ENCODE peak calls at places on chromosomes 16 and 17, in four cellular contexts. F, L, G and E are unnamed samples.
A peak's percentile ranks its signal among the peaks of the same experiment; 100 is the strongest.

GRCh38 chr17:42783778-42784138 is 3.3 kb downstream of the WNK4 start:
- DNase-seq in F (no peak), L (no peak), G (no peak), E (no peak)

GRCh38 chr17:10605221-10605783 is 51.8 kb downstream of the MYH3 start:
- DNase-seq in F (no peak), L (no peak), G (no peak), E (no peak)

GRCh38 chr17:680554-680953 is 34.1 kb downstream of the VPS53 start:
- DNase-seq in F (no peak), L (no peak), G (no peak), E (no peak)

GRCh38 chr17:72931163-72931562 is 161.3 kb downstream of the SLC39A11 start:
- DNase-seq in F (no peak), L (no peak), G (no peak), E (no peak)

GRCh38 chr17:80790021-80790765 is 201.4 kb upstream of the CHMP6 start:
- DNase-seq in F (no peak), L (no peak), G (no peak), E (no peak)

GRCh38 chr16:50593410-50594139 is 45.4 kb downstream of the NKD1 start:
- DNase-seq in F (no peak), L (no peak), G (peak; percentile 10), E (peak; percentile 66)

GRCh38 chr17:64150237-64151015 is 20.5 kb upstream of the ERN1 start:
- DNase-seq in F (no peak), L (no peak), G (no peak), E (peak; percentile 38)

GRCh38 chr16:15807603-15808009 is 49.2 kb downstream of the MYH11 start:
- DNase-seq in F (no peak), L (peak; percentile 51), G (no peak), E (no peak)

GRCh38 chr17:67718325-67718941 is 697 bp downstream of the NOL11 start:
- DNase-seq in F (peak; percentile 7), L (no peak), G (no peak), E (peak; percentile 53)

GRCh38 chr17:80678621-80679020 is 134.0 kb downstream of the RPTOR start:
- DNase-seq in F (peak; percentile 17), L (no peak), G (peak; percentile 20), E (no peak)

GRCh38 chr16:85123891-85124635 is 11.8 kb upstream of the CIBAR2 start:
- DNase-seq in F (no peak), L (no peak), G (no peak), E (no peak)

GRCh38 chr17:59366040-59366757 is 34.7 kb downstream of the YPEL2 start:
- DNase-seq in F (no peak), L (no peak), G (no peak), E (no peak)

GRCh38 chr17:36610472-36610871 is 9.1 kb downstream of the MRM1 start:
- DNase-seq in F (no peak), L (no peak), G (no peak), E (no peak)

GRCh38 chr16:65781363-65781762 is 585.1 kb upstream of the CDH5 start:
- DNase-seq in F (no peak), L (no peak), G (no peak), E (no peak)

GRCh38 chr17:382644-383533 is 30.3 kb upstream of the RPH3AL start:
- DNase-seq in F (no peak), L (peak; percentile 41), G (peak; percentile 70), E (no peak)

GRCh38 chr17:55433629-55434422 is 12.2 kb upstream of the MMD start:
- DNase-seq in F (no peak), L (no peak), G (no peak), E (no peak)

GRCh38 chr17:78137392-78138203 is 7.0 kb downstream of the TMC8 start:
- DNase-seq in F (no peak), L (no peak), G (no peak), E (no peak)

GRCh38 chr17:28726396-28726911 is 421 bp upstream of the TLCD1 start:
- DNase-seq in F (peak; percentile 59), L (no peak), G (peak; percentile 60), E (no peak)

GRCh38 chr16:57361384-57361783 is 2.8 kb downstream of the CCL22 start:
- DNase-seq in F (no peak), L (no peak), G (no peak), E (peak; percentile 10)

GRCh38 chr17:13864551-13864950 is 204.8 kb upstream of the COX10 start:
- DNase-seq in F (no peak), L (no peak), G (no peak), E (no peak)